ENCODE peak calls at places on chromosomes 5 and 9, in eight cellular contexts. N, G, R, I, Q, B, C and S are unnamed samples.
A peak's percentile ranks its signal among the peaks of the same experiment; 100 is the strongest.

GRCh38 chr5:145160679-145161078 is 674.5 kb downstream of the PRELID2 start:
- DNase-seq in G (no peak), B (no peak), Q (no peak), N (no peak), I (no peak), R (no peak), C (no peak), S (peak; percentile 5)

GRCh38 chr5:53166101-53166500 is 56.5 kb upstream of the MOCS2 start:
- DNase-seq in N (no peak), Q (peak; percentile 34), B (no peak), C (no peak), I (peak; percentile 21), G (no peak), R (no peak), S (no peak)

GRCh38 chr9:16421534-16421933 is 448.9 kb downstream of the BNC2 start:
- DNase-seq in C (no peak), Q (no peak), I (no peak), G (peak; percentile 78), N (no peak), B (no peak), R (peak; percentile 24), S (no peak)

GRCh38 chr9:113220467-113221002 is 542 bp downstream of the FKBP15 start:
- DNase-seq in B (no peak), R (no peak), Q (no peak), G (no peak), I (no peak), C (peak; percentile 27), N (no peak), S (peak; percentile 47)

GRCh38 chr9:8366161-8366926 is 566.8 kb upstream of the DMAC1 start:
- DNase-seq in N (no peak), Q (peak; percentile 13), B (no peak), I (peak; percentile 86), C (no peak), G (peak; percentile 68), R (peak; percentile 35), S (peak; percentile 0)

GRCh38 chr9:32807217-32807616 is 23.9 kb downstream of the TMEM215 start:
- DNase-seq in N (no peak), I (no peak), B (no peak), C (no peak), G (no peak), Q (no peak), R (no peak), S (no peak)

GRCh38 chr5:126263567-126264173 is 159.5 kb upstream of the GRAMD2B start:
- DNase-seq in G (no peak), R (no peak), Q (no peak), C (no peak), I (no peak), B (no peak), N (no peak), S (no peak)

GRCh38 chr9:79357620-79358019 is 214.1 kb upstream of the TLE4 start:
- DNase-seq in N (no peak), B (no peak), C (no peak), Q (no peak), R (no peak), G (no peak), I (no peak), S (no peak)

GRCh38 chr5:177510567-177511053 is 984 bp upstream of the DOK3 start:
- DNase-seq in C (no peak), R (no peak), G (no peak), I (no peak), N (no peak), B (no peak), Q (no peak), S (no peak)

DNA sequence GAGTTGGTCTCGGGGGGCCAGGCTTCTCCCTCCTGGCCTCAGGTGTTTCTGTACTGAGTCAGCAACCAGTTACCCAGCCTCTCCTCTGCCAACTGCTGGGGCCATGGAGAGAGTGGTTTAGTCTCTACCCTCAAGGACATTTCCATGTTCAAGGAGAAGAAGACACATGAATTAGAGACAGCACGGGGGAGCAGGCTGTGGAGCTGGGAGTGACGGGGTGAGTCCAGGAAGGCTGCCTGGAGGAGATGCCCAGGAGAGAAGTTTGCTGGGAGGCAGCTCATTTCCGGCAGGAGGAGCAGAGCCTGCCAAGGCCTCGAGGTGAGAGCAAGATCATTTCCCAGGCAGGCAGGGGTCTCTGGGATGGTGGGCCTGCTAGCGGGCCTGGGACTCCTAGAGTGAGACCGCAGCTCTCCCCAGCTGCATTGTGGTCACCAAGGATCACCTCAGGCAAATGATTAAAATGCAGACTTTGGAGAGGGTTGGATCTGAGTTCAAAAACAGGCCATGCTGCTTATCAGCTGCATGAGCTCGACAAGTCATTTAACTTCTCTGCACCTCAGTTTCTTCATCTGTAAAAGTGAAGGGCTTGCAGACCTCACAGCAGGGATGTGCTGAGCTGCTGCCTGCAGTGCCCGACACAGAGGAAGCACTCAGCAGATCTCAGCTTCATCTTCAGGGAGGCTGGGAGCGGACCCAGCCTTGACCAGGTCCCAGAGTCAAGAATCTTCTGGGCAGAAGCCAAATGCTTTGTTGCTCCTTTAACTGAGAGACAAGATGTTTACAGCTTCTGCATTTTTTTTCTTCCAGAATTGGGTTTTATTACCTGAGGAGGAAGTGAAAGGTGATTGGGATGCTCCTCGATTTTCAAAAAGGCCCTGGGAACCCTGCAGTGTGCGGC is 35.2 kb downstream of the NEK6 start:
- DNase-seq in Q (no peak), G (no peak), I (no peak), B (no peak), R (no peak), N (no peak), C (no peak), S (peak; percentile 83)
- H3K4me3 ChIP-seq in Q (no peak overlapping the region), G (no peak overlapping the region), I (no peak overlapping the region), B (no peak overlapping the region), R (no peak overlapping the region), N (no peak overlapping the region), C (no peak overlapping the region), S (no peak overlapping the region)

GRCh38 chr9:96871176-96871575 is 16.9 kb upstream of the ZNF782 start:
- DNase-seq in N (no peak), G (no peak), I (no peak), Q (no peak), B (no peak), C (no peak), R (no peak), S (no peak)

GRCh38 chr9:96877269-96877668 is 23.0 kb upstream of the ZNF782 start:
- DNase-seq in N (no peak), Q (no peak), R (no peak), C (no peak), I (no peak), G (no peak), B (no peak), S (no peak)

GRCh38 chr9:96874947-96875459 is 20.7 kb upstream of the ZNF782 start:
- DNase-seq in B (no peak), R (peak; percentile 59), Q (peak; percentile 6), C (peak; percentile 67), I (peak; percentile 91), G (peak; percentile 18), N (no peak), S (no peak)

GRCh38 chr9:96874201-96874785 is 20.0 kb upstream of the ZNF782 start:
- DNase-seq in R (no peak), Q (no peak), G (no peak), N (no peak), C (no peak), I (no peak), B (no peak), S (no peak)

GRCh38 chr9:96875460-96876142 is 21.3 kb upstream of the ZNF782 start:
- DNase-seq in R (peak; percentile 68), Q (peak; percentile 72), G (peak; percentile 74), N (peak; percentile 32), B (no peak), C (peak; percentile 69), I (peak; percentile 78), S (peak; percentile 83)
- TF ChIP-seq CTCF in R (peak; percentile 14), Q (peak; percentile 28), G (peak; percentile 46), N (peak; percentile 9), B (no peak), C (no peak), I (peak; percentile 34), S (no peak)

GRCh38 chr5:153508700-153509099 is 18.2 kb downstream of the GRIA1 start:
- DNase-seq in G (no peak), C (no peak), I (no peak), Q (no peak), B (no peak), N (no peak), R (no peak), S (peak; percentile 25)

DNA sequence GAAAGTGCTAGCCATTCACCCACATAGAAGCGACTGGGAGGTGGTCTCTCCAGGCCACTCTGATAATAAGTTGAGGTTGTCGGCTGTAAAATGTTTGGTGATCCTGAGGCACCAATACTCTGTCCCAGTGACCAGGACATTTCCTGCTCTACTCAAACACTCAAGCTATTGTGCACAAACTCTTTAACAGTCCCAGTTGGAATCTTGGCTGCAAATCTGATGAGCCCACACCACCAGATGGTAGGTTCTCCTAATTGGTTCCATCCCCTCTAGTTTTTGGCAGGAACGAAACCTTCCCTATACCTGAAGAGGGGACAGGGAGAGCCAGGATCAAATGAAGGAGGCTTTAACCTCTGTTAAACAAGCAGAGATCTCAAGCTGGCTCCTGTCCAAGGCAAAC is 14.3 kb downstream of the GRIA1 start:
- DNase-seq in N (no peak), Q (no peak), R (no peak), G (no peak), I (no peak), C (no peak), B (no peak), S (no peak)
- H3K4me3 ChIP-seq in N (no peak overlapping the region), Q (no peak overlapping the region), R (no peak overlapping the region), G (no peak overlapping the region), I (no peak overlapping the region), C (no peak overlapping the region), B (no peak overlapping the region), S (no peak overlapping the region)

DNA sequence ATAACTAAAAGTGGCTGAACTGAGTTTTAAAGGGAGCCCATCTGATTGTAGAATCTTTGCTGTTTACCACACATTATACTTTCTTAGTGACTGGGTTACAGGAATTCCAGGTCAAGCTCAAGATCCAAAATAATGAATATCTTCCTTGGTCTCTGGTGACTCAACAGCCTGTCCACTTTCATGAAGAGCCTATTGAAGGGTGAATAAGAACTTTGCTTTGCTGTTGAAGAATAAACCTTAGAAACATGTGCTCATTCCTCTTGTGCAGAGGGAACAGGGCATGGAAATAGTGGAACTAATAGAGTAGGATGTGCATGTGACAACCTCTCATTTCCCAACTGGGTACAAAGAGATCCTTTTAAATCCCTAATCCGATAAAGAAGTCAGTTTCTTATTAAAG is 21.4 kb downstream of the ALDH1A1 start:
- DNase-seq in I (no peak), B (no peak), R (no peak), Q (no peak), G (no peak), N (no peak), C (no peak), S (no peak)
- TF ChIP-seq CTCF in I (no peak), B (no peak), R (no peak), Q (no peak), G (no peak), N (no peak), C (no peak), S (no peak)

DNA sequence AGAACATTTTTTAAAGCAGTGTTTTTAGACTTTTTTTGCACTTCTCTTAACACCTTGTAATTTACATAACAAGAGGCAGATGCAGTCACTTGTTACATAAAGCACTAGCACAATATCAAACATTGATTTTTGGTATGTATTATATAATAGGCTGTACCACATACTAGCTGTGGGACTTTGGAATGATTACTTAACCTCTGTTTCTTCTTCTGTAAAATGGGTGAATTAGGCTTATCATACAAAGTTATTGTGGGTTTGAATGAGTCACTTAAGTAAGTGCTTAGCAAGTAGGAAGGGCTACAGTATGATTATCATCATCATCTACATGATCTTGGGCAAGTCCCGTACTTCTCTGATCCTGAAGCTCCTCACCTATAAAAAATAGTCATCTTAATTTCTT is 2.1 kb downstream of the FAM81B start:
- DNase-seq in Q (no peak), G (no peak), N (no peak), C (no peak), I (no peak), R (no peak), B (no peak), S (no peak)
- H3K4me3 ChIP-seq in Q (no peak overlapping the region), G (no peak overlapping the region), N (no peak overlapping the region), C (no peak overlapping the region), I (no peak overlapping the region), R (no peak overlapping the region), B (no peak overlapping the region), S (no peak overlapping the region)